ENCODE peak calls at places on chromosomes 1 and 21, in seven cellular contexts. H is ascending aorta, J is epithelial cell of esophagus, V is AG09319, G is tibial artery, F is prostate gland, Q is endothelial cell. N is an unnamed sample.

GRCh38 chr1:13899856-13900255 is 199.9 kb downstream of the PRDM2 start:
- DNase-seq in F (no peak), Q (no peak), J (no peak), V (peak; percentile 30), G (no peak), H (no peak), N (peak; percentile 84)

GRCh38 chr1:241235236-241235897 is 121.6 kb downstream of the RGS7 start:
- DNase-seq in F (no peak), J (no peak), V (no peak), G (no peak), H (no peak), Q (peak; percentile 21), N (no peak)

GRCh38 chr1:33725037-33725436 is 138.8 kb upstream of the HMGB4 start:
- DNase-seq in V (no peak), J (no peak), H (no peak), F (no peak), Q (no peak), G (no peak), N (no peak)

GRCh38 chr1:175793617-175794016 is 50.2 kb upstream of the TNR start:
- DNase-seq in V (no peak), J (no peak), H (no peak), G (no peak), Q (no peak), F (no peak), N (no peak)

GRCh38 chr1:24155011-24155782 is 12.3 kb upstream of the IL22RA1 start:
- DNase-seq in H (no peak), V (no peak), Q (peak; percentile 39), F (peak; percentile 25), J (peak; percentile 83), G (no peak), N (peak; percentile 35)

GRCh38 chr1:225597926-225598575 is 54.9 kb downstream of the ENAH start:
- DNase-seq in G (no peak), J (peak; percentile 61), V (no peak), F (no peak), H (no peak), Q (no peak), N (peak; percentile 59)

GRCh38 chr1:209688746-209689234 is 13.6 kb downstream of the G0S2 start:
- DNase-seq in V (no peak), J (peak; percentile 54), G (no peak), H (no peak), Q (no peak), F (no peak), N (peak; percentile 65)

GRCh38 chr1:201000391-201000790 is 23.1 kb downstream of the KIF21B start:
- DNase-seq in F (no peak), Q (no peak), J (no peak), H (no peak), G (no peak), V (no peak), N (no peak)

GRCh38 chr1:198638441-198638840 is 399 bp upstream of the PTPRC start:
- DNase-seq in G (no peak), J (no peak), Q (no peak), F (no peak), V (no peak), H (no peak), N (no peak)

GRCh38 chr1:207606362-207606755 is 38.6 kb upstream of the CR1L start:
- DNase-seq in Q (no peak), J (peak; percentile 66), F (no peak), G (no peak), H (no peak), V (no peak), N (no peak)

GRCh38 chr1:86994061-86994460 is 79.6 kb downstream of the HS2ST1 start:
- DNase-seq in F (no peak), Q (no peak), H (no peak), V (no peak), G (no peak), J (no peak), N (no peak)

GRCh38 chr1:12598914-12599463 is 19.0 kb downstream of the DHRS3 start:
- DNase-seq in H (no peak), G (no peak), J (no peak), Q (no peak), F (no peak), V (no peak), N (no peak)

GRCh38 chr21:21624674-21625073 is 626.5 kb downstream of the NCAM2 start:
- DNase-seq in Q (no peak), F (no peak), J (no peak), G (no peak), H (no peak), V (no peak), N (no peak)

GRCh38 chr1:17359031-17359430 is 13.0 kb upstream of the PADI6 start:
- DNase-seq in Q (no peak), F (no peak), G (no peak), V (no peak), H (no peak), J (no peak), N (no peak)
- TF ChIP-seq CTCF in Q (no peak), F (no peak), G (no peak), V (no peak), H (no peak), J (no peak), N (no peak)

GRCh38 chr1:48536477-48536876 is 64.5 kb upstream of the SPATA6 start:
- DNase-seq in V (no peak), J (peak; percentile 67), H (no peak), G (no peak), F (no peak), Q (no peak), N (no peak)
- TF ChIP-seq CTCF in V (no peak), J (no peak), H (no peak), G (no peak), F (no peak), Q (no peak), N (no peak)

GRCh38 chr21:42165901-42166300 is 53.0 kb upstream of the ABCG1 start:
- DNase-seq in V (no peak), Q (no peak), G (no peak), H (peak; percentile 55), J (no peak), F (no peak), N (no peak)

GRCh38 chr21:42163511-42163863 is 55.5 kb upstream of the ABCG1 start:
- DNase-seq in H (peak; percentile 39), J (no peak), V (no peak), G (no peak), Q (no peak), F (no peak), N (no peak)

GRCh38 chr21:42164818-42165217 is 54.1 kb upstream of the ABCG1 start:
- DNase-seq in G (no peak), F (no peak), J (no peak), V (no peak), H (no peak), Q (no peak), N (no peak)

GRCh38 chr21:42162831-42163510 is 56.0 kb upstream of the ABCG1 start:
- DNase-seq in H (peak; percentile 41), F (no peak), J (peak; percentile 41), Q (no peak), G (no peak), V (no peak), N (no peak)

DNA sequence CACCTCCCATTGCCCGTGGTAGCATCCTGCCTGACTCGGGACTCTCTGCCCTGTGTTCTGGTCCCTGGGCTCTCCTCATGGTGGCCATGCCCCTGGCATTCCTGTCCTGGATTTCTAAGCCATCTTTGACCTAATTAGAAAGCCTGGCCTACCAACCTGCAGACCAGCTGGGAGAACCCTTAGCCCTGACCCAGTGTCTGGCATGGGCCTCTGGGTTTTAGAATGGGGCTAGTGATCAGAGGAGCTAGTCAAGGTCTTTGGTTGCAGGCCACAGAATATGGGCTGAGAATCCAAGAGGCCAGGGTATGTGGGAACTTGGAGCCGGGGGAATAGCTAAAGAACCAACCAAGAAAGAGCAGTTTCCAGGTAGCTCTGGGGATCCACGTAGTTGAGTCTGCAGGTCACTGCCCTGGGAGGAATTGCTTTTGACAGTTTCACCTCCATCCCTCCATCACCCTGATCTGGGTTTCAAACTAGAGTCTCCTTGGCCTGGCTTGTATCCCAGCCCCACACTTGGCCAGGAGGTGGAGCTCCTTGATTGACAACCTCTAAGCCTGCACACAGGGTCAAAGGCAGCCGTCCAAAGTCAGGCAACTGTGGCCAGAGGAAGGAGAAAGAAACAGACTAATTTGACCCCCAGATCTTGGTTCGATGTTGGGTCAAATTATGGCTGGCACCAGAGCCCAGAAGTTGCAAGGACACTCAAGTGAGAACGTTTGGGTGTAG is 54.7 kb upstream of the ABCG1 start:
- DNase-seq in G (peak; percentile 60), V (no peak), J (peak; percentile 49), Q (peak; percentile 59), F (no peak), H (peak; percentile 75), N (peak; percentile 65)
- TF ChIP-seq CTCF in G (peak; percentile 42), V (peak; percentile 3), J (peak; percentile 64), Q (no peak), F (peak; percentile 36), H (peak; percentile 36), N (peak; percentile 71)

GRCh38 chr1:151705146-151705545 is 11.5 kb downstream of the CELF3 start:
- DNase-seq in H (peak; percentile 15), Q (no peak), F (no peak), G (no peak), V (no peak), J (no peak), N (no peak)

GRCh38 chr1:151702936-151703335 is 13.7 kb downstream of the CELF3 start:
- DNase-seq in V (no peak), G (no peak), H (no peak), Q (no peak), F (no peak), J (no peak), N (no peak)

GRCh38 chr1:151704246-151704645 is 12.4 kb downstream of the CELF3 start:
- DNase-seq in V (no peak), G (no peak), H (no peak), J (no peak), F (no peak), Q (no peak), N (no peak)

GRCh38 chr1:151703813-151704212 is 12.8 kb downstream of the CELF3 start:
- DNase-seq in F (no peak), J (no peak), G (no peak), H (no peak), Q (no peak), V (no peak), N (no peak)

GRCh38 chr1:151701515-151701914 is 15.1 kb downstream of the CELF3 start:
- DNase-seq in V (no peak), Q (no peak), J (no peak), F (no peak), H (no peak), G (no peak), N (no peak)
- TF ChIP-seq CTCF in V (no peak), Q (no peak), J (no peak), F (no peak), H (no peak), G (no peak), N (no peak)

GRCh38 chr1:197619008-197619640 is 156.2 kb downstream of the DENND1B start:
- DNase-seq in Q (no peak), F (no peak), J (peak; percentile 15), H (no peak), V (no peak), G (no peak), N (peak; percentile 37)
- TF ChIP-seq CTCF in Q (no peak), F (peak; percentile 53), J (no peak), H (peak; percentile 29), V (peak; percentile 37), G (peak; percentile 31), N (peak; percentile 43)

N was measured in MCF 10A.